ENCODE peak calls at places on chromosomes 4 and X, in eight cellular contexts. P is naive thymus-derived CD4-positive, alpha-beta T cell; D is ascending aorta; N is aorta; I is HCT116; S is substantia nigra; H is dorsolateral prefrontal cortex; J is adrenal gland. K is an unnamed sample.

GRCh38 chr4:52641853-52642563 is 17.1 kb downstream of the USP46 start:
- DNase-seq in P (no peak), D (no peak), N (no peak), I (peak), S (no peak), H (no peak), J (no peak), K (no peak)

GRCh38 chrX:29813174-29813573 is 402.2 kb upstream of the MAGEB2 start:
- DNase-seq in P (no peak), D (no peak), N (no peak), I (no peak), S (no peak), H (no peak), J (no peak), K (no peak)

GRCh38 chr4:8917868-8918783 is 46.5 kb upstream of the HMX1 start:
- DNase-seq in P (peak), D (no peak), N (peak), I (peak), S (peak), H (peak), J (peak), K (peak)

GRCh38 chrX:84219551-84219950 is 31.6 kb upstream of the RPS6KA6 start:
- DNase-seq in P (no peak), D (no peak), N (no peak), I (no peak), S (no peak), H (no peak), J (no peak), K (no peak)

GRCh38 chrX:13369541-13370140 is 49.8 kb upstream of the ATXN3L start:
- DNase-seq in P (no peak), D (no peak), N (no peak), I (no peak), S (no peak), H (no peak), J (no peak), K (no peak)

GRCh38 chr4:80619070-80619674 is 283.6 kb downstream of the CFAP299 start:
- DNase-seq in P (no peak), D (no peak), N (no peak), I (peak), S (no peak), H (no peak), J (no peak), K (no peak)

GRCh38 chr4:48162162-48162561 is 28.1 kb upstream of the TXK start:
- DNase-seq in P (no peak), D (no peak), N (no peak), I (no peak), S (no peak), H (no peak), J (no peak), K (no peak)

GRCh38 chr4:158845166-158846041 is 76.6 kb downstream of the FNIP2 start:
- DNase-seq in P (no peak), D (no peak), N (no peak), I (no peak), S (no peak), H (no peak), J (no peak), K (no peak)

GRCh38 chrX:33211356-33212254 is at the start of gene DMD:
- DNase-seq in P (no peak), D (peak), N (peak), I (no peak), S (peak), H (peak), J (peak), K (peak)

GRCh38 chrX:16148896-16149295 is 18.4 kb upstream of the MAGEB17 start:
- DNase-seq in P (no peak), D (no peak), N (no peak), I (no peak), S (no peak), H (no peak), J (no peak), K (no peak)

GRCh38 chr4:44351069-44351468 is 97.5 kb downstream of the KCTD8 start:
- DNase-seq in P (no peak), D (no peak), N (no peak), I (no peak), S (no peak), H (no peak), J (no peak), K (no peak)

GRCh38 chrX:74461384-74461783 is 40.1 kb downstream of the SLC16A2 start:
- DNase-seq in P (no peak), D (no peak), N (no peak), I (no peak), S (no peak), H (no peak), J (no peak), K (no peak)

GRCh38 chr4:164428561-164428960 is 325.4 kb upstream of the SMIM31 start:
- DNase-seq in P (no peak), D (no peak), N (no peak), I (no peak), S (no peak), H (no peak), J (no peak), K (no peak)

GRCh38 chrX:22246620-22247019 is 26.1 kb upstream of the CBLL2 start:
- DNase-seq in P (no peak), D (no peak), N (no peak), I (no peak), S (no peak), H (no peak), J (no peak), K (no peak)

GRCh38 chr4:766152-766515 is 59.8 kb downstream of the CPLX1 start:
- DNase-seq in P (no peak), D (no peak), N (no peak), I (no peak), S (no peak), H (no peak), J (peak), K (no peak)

GRCh38 chrX:49162620-49163019 is at the start of gene MAGIX:
- DNase-seq in P (no peak), D (no peak), N (no peak), I (no peak), S (no peak), H (no peak), J (no peak), K (no peak)

GRCh38 chr4:141169391-141169790 is 36.1 kb upstream of the RNF150 start:
- DNase-seq in P (no peak), D (no peak), N (no peak), I (no peak), S (no peak), H (no peak), J (no peak), K (no peak)

GRCh38 chr4:93313207-93313606 is 515.3 kb upstream of the ATOH1 start:
- DNase-seq in P (no peak), D (no peak), N (no peak), I (no peak), S (no peak), H (no peak), J (no peak), K (no peak)

GRCh38 chrX:134074151-134074550 is 88.8 kb upstream of the GPC3 start:
- DNase-seq in P (no peak), D (no peak), N (no peak), I (no peak), S (no peak), H (no peak), J (no peak), K (no peak)

GRCh38 chrX:107849747-107850478 is 24.2 kb downstream of the MID2 start:
- DNase-seq in P (peak), D (no peak), N (no peak), I (no peak), S (no peak), H (no peak), J (no peak), K (no peak)

GRCh38 chr4:97994765-97995465 is 148.4 kb downstream of the STPG2 start:
- DNase-seq in P (no peak), D (no peak), N (no peak), I (no peak), S (no peak), H (no peak), J (no peak), K (no peak)

GRCh38 chrX:25012433-25012735 is 3.4 kb downstream of the ARX start:
- DNase-seq in P (no peak), D (no peak), N (no peak), I (no peak), S (no peak), H (no peak), J (no peak), K (no peak)
- H3K27ac ChIP-seq in P (no peak), D (no peak), N (no peak), I (no peak), S (no peak), H (peak), J (no peak), K (no peak)

DNA sequence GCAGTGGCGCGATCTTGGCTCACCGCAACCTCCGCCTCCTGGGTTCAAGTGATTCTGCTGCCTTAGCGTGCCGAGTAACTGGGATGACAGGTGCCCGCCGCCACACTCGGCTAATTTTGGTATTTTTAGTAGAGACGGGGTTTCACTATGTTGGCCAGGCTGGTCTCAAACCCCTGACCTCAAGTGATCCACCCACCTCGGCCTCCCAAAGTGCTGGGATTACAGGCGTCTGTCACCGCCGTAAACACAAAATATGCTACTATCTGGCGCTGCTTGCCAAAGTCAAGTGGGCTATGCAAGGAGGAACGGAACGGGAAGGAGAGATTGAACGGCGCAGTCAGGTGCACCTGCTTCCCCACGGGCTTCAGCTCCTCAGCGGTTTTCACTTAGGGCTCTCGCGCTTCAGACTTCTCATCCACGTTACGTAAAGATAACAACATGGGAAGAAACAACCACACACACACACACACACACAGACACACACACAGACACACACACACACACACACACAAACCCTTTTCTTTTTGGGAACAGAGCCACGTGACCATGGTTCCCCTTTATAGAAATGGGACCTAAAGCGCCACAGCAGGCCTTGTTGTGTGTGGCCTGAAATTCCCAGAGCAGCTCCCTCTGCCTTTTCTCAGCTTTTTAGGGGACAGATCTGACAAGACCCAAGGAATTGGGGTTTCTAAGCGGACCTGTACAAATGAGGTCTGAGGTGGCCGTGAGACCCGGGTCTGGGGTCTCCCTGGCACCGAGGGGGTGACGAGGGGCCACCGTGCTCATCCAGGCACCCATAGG is 1.5 kb downstream of the P2RY8 start:
- DNase-seq in P (peak), D (no peak), N (peak), I (no peak), S (no peak), H (no peak), J (peak), K (no peak)
- H3K27ac ChIP-seq in P (peak), D (no peak), N (no peak), I (no peak), S (no peak), H (no peak), J (peak), K (no peak)

GRCh38 chrX:19245711-19246269 is 97.9 kb upstream of the PDHA1 start:
- DNase-seq in P (no peak), D (no peak), N (no peak), I (no peak), S (no peak), H (no peak), J (no peak), K (no peak)
- H3K27ac ChIP-seq in P (no peak), D (no peak), N (no peak), I (no peak), S (no peak), H (no peak), J (no peak), K (no peak)

GRCh38 chr4:7771541-7772507 is 167.8 kb downstream of the AFAP1 start:
- DNase-seq in P (no peak), D (no peak), N (peak), I (no peak), S (no peak), H (no peak), J (no peak), K (no peak)
- H3K27ac ChIP-seq in P (no peak), D (no peak), N (no peak), I (no peak), S (no peak), H (no peak), J (no peak), K (no peak)

DNA sequence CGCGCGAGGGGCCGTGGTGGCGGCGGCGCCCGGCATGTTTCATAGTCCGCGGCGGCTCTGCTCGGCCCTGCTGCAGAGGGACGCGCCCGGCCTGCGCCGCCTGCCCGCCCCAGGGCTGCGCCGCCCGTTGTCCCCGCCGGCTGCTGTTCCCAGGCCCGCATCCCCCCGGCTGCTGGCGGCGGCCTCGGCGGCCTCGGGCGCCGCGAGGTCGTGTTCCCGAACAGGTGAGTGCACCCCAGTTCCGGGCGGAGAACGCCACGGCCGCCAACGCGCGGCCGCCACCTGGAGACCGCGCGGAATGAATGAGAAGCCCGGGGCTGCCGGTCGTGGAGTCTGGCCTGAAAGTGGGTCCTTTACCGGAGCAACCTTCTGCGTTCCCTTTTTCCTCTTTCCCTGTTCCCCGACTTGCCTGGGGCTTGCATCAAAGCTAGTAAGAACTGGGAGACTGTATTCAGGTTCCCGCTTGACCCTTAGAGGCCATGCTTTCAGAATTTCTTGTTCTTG is 419 bp downstream of the NOCT start:
- DNase-seq in P (no peak), D (no peak), N (peak), I (no peak), S (no peak), H (no peak), J (peak), K (no peak)
- H3K27ac ChIP-seq in P (peak), D (peak), N (peak), I (peak), S (peak), H (peak), J (peak), K (peak)

DNA sequence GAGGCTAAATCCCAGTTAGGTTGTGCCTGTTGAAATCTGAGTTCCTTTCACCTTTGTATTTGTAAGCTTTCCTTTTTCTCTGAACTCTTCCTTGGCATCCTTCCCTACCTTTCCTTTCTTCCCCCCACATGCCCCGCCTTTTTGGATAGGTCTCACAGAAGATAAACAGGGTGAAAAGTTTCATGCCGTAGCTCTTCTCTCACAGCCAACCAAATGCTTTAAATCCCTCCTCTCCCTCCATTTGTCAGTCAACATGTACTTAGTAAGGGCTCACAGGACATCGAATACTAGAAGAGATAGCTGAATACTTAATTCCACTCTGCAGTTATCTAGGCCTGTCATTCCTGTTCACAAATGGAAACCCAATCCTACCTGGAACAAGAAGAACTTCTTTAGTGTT is 107.1 kb upstream of the BMPR1B start:
- DNase-seq in P (no peak), D (no peak), N (no peak), I (no peak), S (no peak), H (no peak), J (no peak), K (no peak)
- H3K27ac ChIP-seq in P (no peak), D (peak), N (no peak), I (no peak), S (no peak), H (no peak), J (no peak), K (peak)

DNA sequence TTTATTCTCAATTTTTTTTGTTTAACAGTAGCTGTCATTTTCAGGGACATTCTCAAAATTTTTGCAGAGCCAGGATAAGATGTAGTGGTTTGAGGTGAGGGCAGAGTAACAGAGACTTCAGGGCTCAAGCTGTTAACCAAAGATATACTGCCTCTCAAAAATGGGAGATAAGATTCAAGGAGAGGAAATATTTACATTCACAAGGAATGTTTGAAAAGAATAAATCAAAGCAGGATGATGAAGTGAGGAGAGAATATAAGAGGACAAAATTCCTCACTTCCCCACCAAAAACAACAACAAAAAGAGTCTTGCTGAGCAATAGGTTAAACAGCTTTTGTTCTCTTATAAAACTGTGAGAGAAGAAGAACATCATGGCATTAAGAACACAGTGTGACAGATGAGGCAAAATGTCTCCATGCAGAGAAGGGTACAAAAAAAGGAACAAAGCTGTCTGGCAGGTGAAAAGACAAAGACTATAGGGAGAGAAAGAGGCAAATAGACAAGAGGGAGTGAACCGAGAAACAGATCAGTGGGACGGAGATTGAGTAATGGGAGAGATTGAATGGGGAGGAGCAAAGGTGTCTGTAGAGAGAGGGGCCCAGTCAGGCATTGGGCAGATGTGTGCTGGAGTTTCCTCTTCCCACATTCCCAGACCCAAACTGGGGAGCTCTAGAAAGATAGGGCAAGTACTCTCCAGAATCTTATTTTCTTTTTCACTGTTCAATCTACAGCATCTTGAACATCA is 106.1 kb upstream of the TMEM150C start:
- DNase-seq in P (no peak), D (no peak), N (no peak), I (no peak), S (no peak), H (no peak), J (no peak), K (no peak)
- H3K27ac ChIP-seq in P (no peak), D (no peak), N (no peak), I (no peak), S (no peak), H (peak), J (peak), K (no peak)

GRCh38 chr4:2071912-2072867 is 13.1 kb downstream of the NAT8L start:
- DNase-seq in P (no peak), D (no peak), N (peak), I (no peak), S (peak), H (no peak), J (no peak), K (no peak)
- H3K27ac ChIP-seq in P (no peak), D (no peak), N (no peak), I (no peak), S (no peak), H (peak), J (no peak), K (no peak)

DNA sequence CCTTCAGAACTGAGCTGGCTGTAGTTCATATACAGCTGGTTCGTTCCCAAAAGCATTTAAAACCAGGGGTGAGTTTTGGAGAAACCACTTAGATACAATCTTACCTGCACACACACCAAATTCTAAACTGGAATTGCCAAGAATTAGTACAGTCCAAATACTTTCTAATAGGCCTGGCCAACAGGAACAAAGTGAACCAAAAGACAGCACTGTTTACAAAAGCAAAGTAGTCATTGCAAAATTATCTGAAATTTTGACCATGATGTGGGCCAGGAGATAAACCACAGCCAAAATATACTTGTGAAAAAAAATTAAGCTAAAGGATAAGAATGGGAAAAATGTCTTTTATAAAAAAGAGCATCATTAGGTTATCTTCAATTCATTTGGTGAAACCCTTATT is 37.9 kb upstream of the NAP1L5 start:
- DNase-seq in P (no peak), D (no peak), N (no peak), I (no peak), S (no peak), H (no peak), J (no peak), K (no peak)
- H3K27ac ChIP-seq in P (no peak), D (peak), N (no peak), I (no peak), S (no peak), H (peak), J (peak), K (peak)